ENCODE peak calls at places on chromosomes 12 and 14, in nine cellular contexts. H is Right ventricle myocardium inferior; P is activated CD8-positive, alpha-beta memory T cell treated with anti-CD3 and anti-CD28 coated beads for 4 hours; K is SJSA1; J is naive thymus-derived CD8-positive, alpha-beta T cell; R is Calu3; O is mesothelial cell of epicardium; F is endothelial cell; W is left ventricle myocardium inferior. A is an unnamed sample.

GRCh38 chr14:68248481-68249255 is 429.1 kb downstream of the RAD51B start:
- DNase-seq in H (peak; percentile 52), P (no peak), K (peak; percentile 60), J (no peak), R (peak; percentile 10), O (no peak), F (no peak), W (no peak), A (peak; percentile 17)

GRCh38 chr12:93785262-93786010 is 108.3 kb downstream of the CRADD start:
- DNase-seq in H (no peak), P (peak; percentile 42), K (peak; percentile 92), J (no peak), R (peak; percentile 63), O (no peak), F (no peak), W (no peak), A (no peak)

GRCh38 chr12:6199531-6200265 is 502 bp upstream of the CD9 start:
- DNase-seq in H (peak; percentile 79), P (no peak), K (peak; percentile 90), J (no peak), R (peak; percentile 37), O (no peak), F (no peak), W (no peak), A (peak; percentile 41)

GRCh38 chr14:32913725-32914124 is 25.0 kb upstream of the NPAS3 start:
- DNase-seq in H (no peak), P (no peak), K (no peak), J (no peak), R (no peak), O (no peak), F (no peak), W (no peak), A (no peak)

GRCh38 chr12:45720069-45720468 is 9.4 kb upstream of the ARID2 start:
- DNase-seq in H (no peak), P (no peak), K (no peak), J (no peak), R (no peak), O (no peak), F (no peak), W (no peak), A (no peak)

GRCh38 chr12:53788892-53789291 is 37.1 kb upstream of the CISTR start:
- DNase-seq in H (no peak), P (no peak), K (no peak), J (no peak), R (no peak), O (no peak), F (no peak), W (no peak), A (no peak)

GRCh38 chr12:64083285-64084210 is 138.5 kb downstream of the KICS2 start:
- DNase-seq in H (peak; percentile 79), P (no peak), K (peak; percentile 31), J (no peak), R (no peak), O (no peak), F (no peak), W (peak; percentile 71), A (peak; percentile 7)

GRCh38 chr14:99065551-99065950 is 206.4 kb downstream of the BCL11B start:
- DNase-seq in H (no peak), P (no peak), K (no peak), J (no peak), R (peak; percentile 23), O (no peak), F (no peak), W (no peak), A (no peak)

GRCh38 chr12:132003846-132004245 is 54.1 kb downstream of the EP400 start:
- DNase-seq in H (no peak), P (no peak), K (peak; percentile 50), J (no peak), R (no peak), O (no peak), F (no peak), W (no peak), A (no peak)

GRCh38 chr14:22737052-22737451 is 29.4 kb upstream of the OXA1L start:
- DNase-seq in H (no peak), P (no peak), K (no peak), J (no peak), R (no peak), O (no peak), F (no peak), W (no peak), A (peak; percentile 61)

GRCh38 chr14:61406198-61406597 is 84.8 kb downstream of the PRKCH start:
- DNase-seq in H (no peak), P (no peak), K (no peak), J (no peak), R (no peak), O (no peak), F (no peak), W (no peak), A (no peak)

GRCh38 chr12:89597210-89597609 is 71.4 kb upstream of the POC1B start:
- DNase-seq in H (no peak), P (no peak), K (no peak), J (no peak), R (no peak), O (no peak), F (no peak), W (no peak), A (no peak)

GRCh38 chr12:125824276-125824675 is 759.0 kb downstream of the AACS start:
- DNase-seq in H (no peak), P (no peak), K (no peak), J (no peak), R (no peak), O (no peak), F (no peak), W (no peak), A (no peak)

GRCh38 chr12:106769078-106769477 is 5.4 kb upstream of the RIC8B start:
- DNase-seq in H (no peak), P (no peak), K (peak; percentile 82), J (no peak), R (peak; percentile 31), O (no peak), F (no peak), W (no peak), A (no peak)

GRCh38 chr12:20044836-20045235 is 323.5 kb upstream of the PDE3A start:
- DNase-seq in H (no peak), P (no peak), K (no peak), J (no peak), R (no peak), O (no peak), F (no peak), W (no peak), A (no peak)

GRCh38 chr14:25049127-25049558 is 804 bp downstream of the STXBP6 start:
- DNase-seq in H (peak; percentile 71), P (no peak), K (no peak), J (no peak), R (no peak), O (peak; percentile 40), F (no peak), W (no peak), A (no peak)

GRCh38 chr12:107511292-107511691 is 174.3 kb upstream of the PWP1 start:
- DNase-seq in H (no peak), P (no peak), K (no peak), J (no peak), R (no peak), O (no peak), F (no peak), W (no peak), A (no peak)